ENCODE peak calls at places on chromosomes 3 and 15, in six cellular contexts. Q is IMR-90, M is H1, A is H9, G is mesenchymal stem cell, J is trophoblast cell. P is an unnamed sample.

GRCh38 chr3:55491296-55491816 is 4.2 kb upstream of the WNT5A start:
- DNase-seq in J (no peak), G (peak), Q (peak), A (no peak), M (no peak), P (no peak)

GRCh38 chr3:16286161-16286560 is 21.1 kb downstream of the OXNAD1 start:
- DNase-seq in J (no peak), Q (no peak), A (no peak), M (no peak), G (no peak), P (no peak)

GRCh38 chr3:11549580-11550140 is 94.1 kb downstream of the VGLL4 start:
- DNase-seq in A (no peak), G (no peak), J (no peak), Q (no peak), M (no peak), P (no peak)

GRCh38 chr3:59006791-59007517 is 42.9 kb downstream of the CFAP20DC start:
- DNase-seq in J (no peak), M (no peak), A (no peak), Q (peak), G (peak), P (no peak)

GRCh38 chr15:64629063-64629462 is 146.3 kb downstream of the RBPMS2 start:
- DNase-seq in G (no peak), A (no peak), M (no peak), Q (no peak), J (no peak), P (no peak)

GRCh38 chr3:184320099-184320445 is 5.7 kb downstream of the EIF4G1 start:
- DNase-seq in M (no peak), A (no peak), J (no peak), Q (peak), G (peak), P (no peak)

GRCh38 chr3:135192929-135193328 is 397.9 kb downstream of the EPHB1 start:
- DNase-seq in G (no peak), Q (no peak), J (no peak), A (no peak), M (no peak), P (no peak)

GRCh38 chr3:129723558-129724324 is 117.3 kb upstream of the PLXND1 start:
- DNase-seq in M (no peak), Q (peak), A (no peak), G (peak), J (no peak), P (no peak)

GRCh38 chr3:62184559-62184958 is 188.8 kb downstream of the FEZF2 start:
- DNase-seq in Q (no peak), M (no peak), J (no peak), A (no peak), G (no peak), P (no peak)

GRCh38 chr3:127536818-127537810 is 53.4 kb downstream of the TPRA1 start:
- DNase-seq in Q (no peak), A (no peak), G (no peak), J (no peak), M (no peak), P (peak)

GRCh38 chr15:60257760-60258159 is 140.0 kb downstream of the ANXA2 start:
- DNase-seq in A (no peak), M (no peak), J (no peak), G (no peak), Q (no peak), P (no peak)

GRCh38 chr15:83887404-83887803 is 233.5 kb downstream of the ADAMTSL3 start:
- DNase-seq in A (no peak), J (no peak), Q (no peak), M (no peak), G (no peak), P (no peak)

GRCh38 chr15:71440479-71441071 is 325.3 kb downstream of the THSD4 start:
- DNase-seq in G (peak), J (no peak), A (no peak), Q (peak), M (no peak), P (no peak)

GRCh38 chr15:62392411-62392810 is 227.3 kb upstream of the C2CD4B start:
- DNase-seq in M (no peak), A (peak), J (no peak), G (peak), Q (peak), P (peak)

GRCh38 chr15:58487041-58487723 is 55.4 kb downstream of the LIPC start:
- DNase-seq in Q (no peak), J (no peak), G (no peak), M (no peak), A (no peak), P (no peak)

GRCh38 chr3:13882876-13883275 is 3.0 kb upstream of the WNT7A start:
- DNase-seq in M (no peak), A (no peak), J (no peak), Q (no peak), G (no peak), P (no peak)

GRCh38 chr3:132180337-132180791 is 136.8 kb upstream of the ACP3 start:
- DNase-seq in Q (peak), A (peak), J (no peak), M (peak), G (peak), P (peak)

GRCh38 chr3:48155122-48155521 is 33.1 kb downstream of the CDC25A start:
- DNase-seq in G (peak), M (no peak), A (no peak), J (peak), Q (peak), P (no peak)

GRCh38 chr3:112128843-112129727 is 4.0 kb downstream of the GCSAM start:
- DNase-seq in G (peak), M (no peak), J (peak), Q (peak), A (peak), P (no peak)

GRCh38 chr15:64525828-64526530 is 65.6 kb downstream of the ZNF609 start:
- DNase-seq in G (no peak), M (no peak), J (no peak), Q (peak), A (no peak), P (no peak)

GRCh38 chr3:173870976-173871375 is 473.4 kb downstream of the NLGN1 start:
- DNase-seq in J (no peak), A (no peak), Q (no peak), M (no peak), G (no peak), P (no peak)

GRCh38 chr15:85691350-85692240 is 103.1 kb downstream of the KLHL25 start:
- DNase-seq in J (no peak), A (no peak), M (no peak), Q (no peak), G (no peak), P (no peak)

GRCh38 chr15:89399390-89400120 is 64.9 kb upstream of the POLG start:
- DNase-seq in M (no peak), A (peak), Q (no peak), G (no peak), J (peak), P (no peak)

GRCh38 chr3:66483006-66483928 is 17.6 kb downstream of the LRIG1 start:
- DNase-seq in A (no peak), G (peak), J (no peak), Q (peak), M (no peak), P (no peak)

DNA sequence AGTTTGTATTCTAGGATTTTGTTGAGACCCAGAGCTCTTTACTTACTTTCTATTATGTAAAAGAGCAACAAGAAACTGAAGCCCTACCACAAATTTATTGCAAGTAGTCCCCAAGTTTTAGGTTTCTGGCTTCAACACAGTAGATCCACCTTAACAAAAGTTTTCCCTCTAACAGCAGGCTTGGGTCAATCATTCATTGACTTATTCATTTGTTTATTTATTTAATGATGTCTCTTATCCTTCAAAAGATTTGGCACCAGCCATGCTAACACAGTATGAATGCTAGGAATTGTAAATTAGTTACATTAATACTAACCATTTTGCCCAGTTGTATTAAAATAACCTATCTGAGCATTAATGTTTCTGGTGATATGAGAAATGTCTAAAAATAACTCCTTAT is 88.6 kb downstream of the IQCH start:
- DNase-seq in A (no peak), J (no peak), Q (no peak), M (no peak), G (no peak), P (no peak)
- H2AK5ac ChIP-seq in A (no peak), J (no peak), Q (no peak), M (no peak), G (no peak), P (no peak)

GRCh38 chr15:40307421-40308165 is at the start of gene PLCB2:
- DNase-seq in G (peak), Q (no peak), M (no peak), J (no peak), A (peak), P (no peak)
- H3K4ac ChIP-seq in G (peak), Q (no peak), M (peak), J (no peak), A (no peak), P (no peak)

GRCh38 chr3:101857279-101857678 is 8.0 kb downstream of the NFKBIZ start:
- DNase-seq in Q (no peak), J (no peak), G (peak), A (no peak), M (no peak), P (no peak)
- H4K91ac ChIP-seq in Q (no peak), J (no peak), G (no peak), A (no peak), M (no peak), P (no peak)

GRCh38 chr3:50263443-50264388 is 5.2 kb upstream of the SEMA3B start:
- DNase-seq in Q (no peak), J (no peak), G (no peak), M (no peak), A (no peak), P (no peak)
- H2AK5ac ChIP-seq in Q (peak), J (peak), G (peak), M (no peak), A (no peak), P (peak)

P was measured in neuronal stem cell.